ENCODE peak calls at places on chromosomes 3 and 15, in four cellular contexts. O, R, U and K are unnamed samples.

GRCh38 chr3:29267231-29267630 is 13.6 kb upstream of the RBMS3 start:
- DNase-seq in R (no peak), O (no peak), U (no peak), K (no peak)

GRCh38 chr3:127867986-127868385 is 45.7 kb upstream of the MGLL start:
- DNase-seq in R (no peak), U (no peak), O (no peak), K (no peak)

GRCh38 chr3:183868804-183869203 is 15.9 kb downstream of the PARL start:
- DNase-seq in R (no peak), U (no peak), O (no peak), K (no peak)

GRCh38 chr3:44416031-44417030 is 61.1 kb downstream of the ZNF445 start:
- DNase-seq in R (no peak), U (no peak), O (no peak), K (no peak)

GRCh38 chr3:195774917-195775316 is 36.8 kb downstream of the MUC4 start:
- DNase-seq in R (no peak), U (peak), O (peak), K (peak)

GRCh38 chr3:155416500-155417118 is 123.1 kb upstream of the STRIT1 start:
- DNase-seq in O (peak), R (no peak), U (peak), K (no peak)

GRCh38 chr3:124057453-124057852 is 65.5 kb upstream of the ROPN1 start:
- DNase-seq in R (no peak), U (no peak), O (no peak), K (no peak)

GRCh38 chr15:39969871-39970270 is 36.0 kb downstream of the EIF2AK4 start:
- DNase-seq in U (peak), O (peak), R (no peak), K (peak)

GRCh38 chr15:43150171-43150929 is 17.0 kb downstream of the TMEM62 start:
- DNase-seq in O (peak), R (no peak), U (peak), K (no peak)

GRCh38 chr3:126476976-126477330 is 1.3 kb upstream of the ZXDC start:
- DNase-seq in O (no peak), U (no peak), R (no peak), K (no peak)

GRCh38 chr3:190424478-190425439 is 24.9 kb downstream of the TMEM207 start:
- DNase-seq in R (peak), U (peak), O (peak), K (peak)

GRCh38 chr15:52672661-52673060 is 6.5 kb downstream of the ATOSA start:
- DNase-seq in U (no peak), O (no peak), R (no peak), K (no peak)

GRCh38 chr3:142047021-142047369 is 102.3 kb downstream of the TFDP2 start:
- DNase-seq in R (no peak), U (no peak), O (no peak), K (no peak)

GRCh38 chr3:171741377-171741776 is 68.9 kb downstream of the PLD1 start:
- DNase-seq in O (no peak), U (no peak), R (no peak), K (no peak)

GRCh38 chr15:73927003-73927475 is 777 bp downstream of the LOXL1 start:
- DNase-seq in U (no peak), O (peak), R (no peak), K (peak)

GRCh38 chr3:52281980-52282801 is 3.7 kb upstream of the WDR82 start:
- DNase-seq in R (no peak), U (peak), O (no peak), K (peak)

GRCh38 chr3:188085596-188086560 is 68.1 kb upstream of the LPP start:
- DNase-seq in U (no peak), O (no peak), R (no peak), K (no peak)

GRCh38 chr15:79430901-79431635 is 1.1 kb upstream of the MINAR1 start:
- DNase-seq in R (no peak), U (peak), O (no peak), K (no peak)
- TF ChIP-seq CTCF in R (no peak), U (no peak), O (no peak), K (no peak)

GRCh38 chr3:57224856-57225255 is 2.7 kb upstream of the APPL1 start:
- DNase-seq in O (no peak), U (peak), R (no peak), K (no peak)

GRCh38 chr3:57227204-57227929 is at the start of gene APPL1:
- DNase-seq in U (peak), R (peak), O (peak), K (peak)

GRCh38 chr3:57226156-57226555 is 1.4 kb upstream of the APPL1 start:
- DNase-seq in R (no peak), O (no peak), U (no peak), K (no peak)

DNA sequence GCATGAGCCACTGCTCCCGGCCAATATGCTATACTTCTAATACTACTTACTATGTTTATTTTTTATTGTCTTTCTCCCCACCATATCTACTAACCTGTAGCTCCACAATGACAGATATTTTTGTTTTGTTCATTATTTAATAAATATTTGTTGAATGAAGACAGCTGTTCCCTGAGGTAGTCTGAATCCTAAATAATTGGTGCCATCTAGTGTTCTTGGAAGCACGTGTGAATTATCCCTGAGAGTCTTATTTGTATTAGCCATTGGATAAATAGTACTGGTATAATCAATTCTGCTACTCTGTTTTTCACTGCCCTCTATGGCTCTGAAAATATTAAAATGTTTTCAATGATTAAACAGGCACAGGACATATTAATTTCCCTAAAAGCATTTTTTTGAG is 5.6 kb upstream of the APPL1 start:
- DNase-seq in U (peak), O (peak), R (no peak), K (no peak)
- TF ChIP-seq CTCF in U (peak), O (peak), R (no peak), K (no peak)

GRCh38 chr15:90864507-90864906 is 3.9 kb upstream of the FURIN start:
- DNase-seq in U (no peak), O (peak), R (no peak), K (no peak)
- TF ChIP-seq CTCF in U (no peak), O (no peak), R (no peak), K (no peak)

DNA sequence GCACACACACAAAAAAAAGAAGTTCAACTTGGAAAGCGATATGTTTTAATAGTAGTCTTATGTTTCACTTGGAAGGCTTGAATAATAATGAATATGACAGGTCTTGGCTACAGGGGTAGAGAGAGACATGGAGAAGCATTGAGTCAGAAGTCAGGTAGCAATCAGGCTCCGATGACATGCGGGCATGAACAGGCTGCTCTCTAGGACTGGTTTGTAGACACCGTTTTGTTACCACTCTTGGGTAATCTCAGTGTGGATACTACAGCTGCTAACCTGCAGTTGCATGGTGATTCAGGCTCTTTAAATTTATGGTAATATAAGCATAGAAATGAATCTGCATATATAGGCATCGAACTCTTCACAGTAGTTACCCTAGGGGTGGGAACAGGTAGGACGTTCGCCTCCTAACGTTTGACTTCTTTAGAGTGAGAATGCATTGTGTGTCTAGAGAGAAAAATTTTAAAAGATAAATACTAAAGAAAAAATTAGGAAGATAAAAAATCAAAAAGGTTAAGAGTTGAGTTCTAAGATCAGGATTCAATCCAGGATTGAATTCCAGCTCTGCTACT is 241.6 kb upstream of the KBTBD8 start:
- DNase-seq in R (no peak), U (no peak), O (no peak), K (no peak)
- TF ChIP-seq CTCF in R (no peak), U (no peak), O (no peak), K (no peak)